ENCODE peak calls at places on chromosomes 11 and 22, in four cellular contexts. One of them, this sample, is unnamed.

GRCh38 chr11:64900263-64900678 is 16.7 kb downstream of the ATG2A start:
- DNase-seq in pancreas: peak
- DNase-seq in fibroblast of mammary gland: peak
- DNase-seq in glutamatergic neuron: no peak
- DNase-seq in this sample: no peak

GRCh38 chr11:2091112-2091746 is 48.0 kb downstream of the IGF2 start:
- DNase-seq in pancreas: no peak
- DNase-seq in fibroblast of mammary gland: no peak
- DNase-seq in glutamatergic neuron: no peak
- DNase-seq in this sample: no peak

GRCh38 chr22:46609175-46609690 is 11.0 kb upstream of the GRAMD4 start:
- DNase-seq in pancreas: no peak
- DNase-seq in fibroblast of mammary gland: no peak
- DNase-seq in glutamatergic neuron: no peak
- DNase-seq in this sample: no peak

GRCh38 chr11:72144807-72145565 is 9.5 kb downstream of the FOLR3 start:
- DNase-seq in pancreas: no peak
- DNase-seq in fibroblast of mammary gland: peak
- DNase-seq in glutamatergic neuron: no peak
- DNase-seq in this sample: no peak

GRCh38 chr11:19519912-19520641 is 192.6 kb upstream of the NAV2 start:
- DNase-seq in pancreas: no peak
- DNase-seq in fibroblast of mammary gland: no peak
- DNase-seq in glutamatergic neuron: peak
- DNase-seq in this sample: no peak

GRCh38 chr11:68841718-68842426 is at the start of gene CPT1A:
- DNase-seq in pancreas: peak
- DNase-seq in fibroblast of mammary gland: peak
- DNase-seq in glutamatergic neuron: peak
- DNase-seq in this sample: peak

GRCh38 chr11:117825538-117826359 is 1.2 kb upstream of the FXYD2 start:
- DNase-seq in pancreas: peak
- DNase-seq in fibroblast of mammary gland: no peak
- DNase-seq in glutamatergic neuron: no peak
- DNase-seq in this sample: no peak

GRCh38 chr11:121892131-121892681 is 223.8 kb downstream of the BLID start:
- DNase-seq in pancreas: no peak
- DNase-seq in fibroblast of mammary gland: peak
- DNase-seq in glutamatergic neuron: no peak
- DNase-seq in this sample: no peak

GRCh38 chr11:43269229-43269928 is 42.4 kb upstream of the API5 start:
- DNase-seq in pancreas: no peak
- DNase-seq in fibroblast of mammary gland: no peak
- DNase-seq in glutamatergic neuron: peak
- DNase-seq in this sample: no peak

GRCh38 chr11:26231252-26231661 is 100.7 kb upstream of the ANO3 start:
- DNase-seq in pancreas: no peak
- DNase-seq in fibroblast of mammary gland: peak
- DNase-seq in glutamatergic neuron: no peak
- DNase-seq in this sample: no peak

GRCh38 chr11:58027341-58027740 is 3.4 kb upstream of the OR6Q1 start:
- DNase-seq in pancreas: no peak
- DNase-seq in fibroblast of mammary gland: peak
- DNase-seq in glutamatergic neuron: no peak
- DNase-seq in this sample: no peak

GRCh38 chr11:57313788-57314135 is 11.0 kb downstream of the TNKS1BP1 start:
- DNase-seq in pancreas: no peak
- DNase-seq in fibroblast of mammary gland: no peak
- DNase-seq in glutamatergic neuron: no peak
- DNase-seq in this sample: no peak

GRCh38 chr11:117232911-117233409 is 489 bp downstream of the RNF214 start:
- DNase-seq in pancreas: peak
- DNase-seq in fibroblast of mammary gland: no peak
- DNase-seq in glutamatergic neuron: peak
- DNase-seq in this sample: peak

GRCh38 chr11:111631666-111632039 is 29.4 kb downstream of the SIK2 start:
- DNase-seq in pancreas: no peak
- DNase-seq in fibroblast of mammary gland: peak
- DNase-seq in glutamatergic neuron: no peak
- DNase-seq in this sample: no peak

GRCh38 chr11:102991776-102992175 is 36.2 kb upstream of the MMP13 start:
- DNase-seq in pancreas: no peak
- DNase-seq in fibroblast of mammary gland: no peak
- DNase-seq in glutamatergic neuron: no peak
- DNase-seq in this sample: no peak

GRCh38 chr22:45452565-45453449 is 39.3 kb downstream of the RIBC2 start:
- DNase-seq in pancreas: no peak
- DNase-seq in fibroblast of mammary gland: peak
- DNase-seq in glutamatergic neuron: no peak
- DNase-seq in this sample: no peak

GRCh38 chr22:26846645-26847044 is 189.3 kb downstream of the MIAT start:
- DNase-seq in pancreas: no peak
- DNase-seq in fibroblast of mammary gland: no peak
- DNase-seq in glutamatergic neuron: no peak
- DNase-seq in this sample: no peak

GRCh38 chr22:37019309-37020191 is at the start of the genes MPST and TST:
- DNase-seq in pancreas: peak
- DNase-seq in fibroblast of mammary gland: peak
- DNase-seq in glutamatergic neuron: peak
- DNase-seq in this sample: peak

DNA sequence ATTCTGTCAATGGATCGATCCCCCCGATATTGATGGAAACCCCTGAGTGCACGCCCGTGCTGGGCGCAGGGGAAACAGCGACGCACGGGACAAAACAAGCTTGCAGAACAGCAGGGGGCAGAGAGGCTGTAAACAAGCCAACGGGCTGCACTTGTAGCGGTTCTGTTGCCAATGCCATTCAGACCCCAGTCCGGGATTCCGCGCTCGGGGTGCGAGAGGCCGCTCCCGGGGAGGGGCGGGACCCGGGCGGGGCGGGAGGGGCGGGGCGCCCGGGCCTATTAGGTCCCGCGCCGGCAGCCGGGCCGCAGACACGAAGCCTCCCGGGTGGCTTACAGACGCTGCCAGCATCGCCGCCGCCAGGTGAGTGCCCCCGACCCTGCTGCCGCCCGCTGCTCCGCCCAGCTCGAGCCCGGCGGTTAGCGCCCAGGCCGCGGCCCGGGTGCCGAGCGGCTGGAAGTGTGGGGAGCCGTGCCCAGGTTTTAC is at the start of gene BIK:
- DNase-seq in pancreas: peak
- DNase-seq in fibroblast of mammary gland: peak
- DNase-seq in glutamatergic neuron: peak
- DNase-seq in this sample: peak
- TF ChIP-seq CTCF in pancreas: no peak
- TF ChIP-seq CTCF in fibroblast of mammary gland: peak
- TF ChIP-seq CTCF in glutamatergic neuron: no peak
- TF ChIP-seq CTCF in this sample: peak

GRCh38 chr11:60348116-60348515 is 21.1 kb downstream of the MS4A6E start:
- DNase-seq in pancreas: no peak
- DNase-seq in fibroblast of mammary gland: no peak
- DNase-seq in glutamatergic neuron: no peak
- DNase-seq in this sample: no peak
- TF ChIP-seq CTCF in pancreas: no peak
- TF ChIP-seq CTCF in fibroblast of mammary gland: no peak
- TF ChIP-seq CTCF in glutamatergic neuron: no peak
- TF ChIP-seq CTCF in this sample: no peak

GRCh38 chr11:32317646-32318045 is 117.7 kb downstream of the WT1 start:
- DNase-seq in pancreas: no peak
- DNase-seq in fibroblast of mammary gland: no peak
- DNase-seq in glutamatergic neuron: no peak
- DNase-seq in this sample: no peak

GRCh38 chr11:32312865-32313403 is 122.4 kb downstream of the WT1 start:
- DNase-seq in pancreas: no peak
- DNase-seq in fibroblast of mammary gland: peak
- DNase-seq in glutamatergic neuron: peak
- DNase-seq in this sample: no peak

GRCh38 chr11:32316232-32316631 is 119.1 kb downstream of the WT1 start:
- DNase-seq in pancreas: no peak
- DNase-seq in fibroblast of mammary gland: no peak
- DNase-seq in glutamatergic neuron: no peak
- DNase-seq in this sample: no peak

GRCh38 chr11:32316846-32317525 is 118.4 kb downstream of the WT1 start:
- DNase-seq in pancreas: no peak
- DNase-seq in fibroblast of mammary gland: no peak
- DNase-seq in glutamatergic neuron: no peak
- DNase-seq in this sample: no peak

GRCh38 chr11:32315121-32315520 is 120.2 kb downstream of the WT1 start:
- DNase-seq in pancreas: no peak
- DNase-seq in fibroblast of mammary gland: no peak
- DNase-seq in glutamatergic neuron: no peak
- DNase-seq in this sample: no peak
- TF ChIP-seq CTCF in pancreas: no peak
- TF ChIP-seq CTCF in fibroblast of mammary gland: no peak
- TF ChIP-seq CTCF in glutamatergic neuron: no peak
- TF ChIP-seq CTCF in this sample: no peak

GRCh38 chr11:44316388-44317240 is 6.7 kb upstream of the ALX4 start:
- DNase-seq in pancreas: no peak
- DNase-seq in fibroblast of mammary gland: no peak
- DNase-seq in glutamatergic neuron: peak
- DNase-seq in this sample: no peak
- TF ChIP-seq CTCF in pancreas: no peak
- TF ChIP-seq CTCF in fibroblast of mammary gland: no peak
- TF ChIP-seq CTCF in glutamatergic neuron: no peak
- TF ChIP-seq CTCF in this sample: peak

GRCh38 chr11:75159081-75159953 is 8.4 kb downstream of the SLCO2B1 start:
- DNase-seq in pancreas: peak
- DNase-seq in fibroblast of mammary gland: no peak
- DNase-seq in glutamatergic neuron: no peak
- DNase-seq in this sample: no peak
- TF ChIP-seq CTCF in pancreas: no peak
- TF ChIP-seq CTCF in fibroblast of mammary gland: no peak
- TF ChIP-seq CTCF in glutamatergic neuron: no peak
- TF ChIP-seq CTCF in this sample: no peak